ENCODE peak calls at places on chromosomes 5 and 9, in eight cellular contexts. C, E, L, B, I, U, V and W are unnamed samples. For H3K4me1, the result is how much of the 10 kb centered on the place peaks cover.

GRCh38 chr5:57783693-57784092 is 301.1 kb upstream of the ACTBL2 start:
- DNase-seq in C (no peak), E (peak), L (no peak), B (no peak), I (no peak), U (no peak), V (no peak), W (no peak)

GRCh38 chr9:112112941-112113399 is 62.1 kb downstream of the SUSD1 start:
- DNase-seq in C (no peak), E (peak), L (peak), B (peak), I (peak), U (no peak), V (no peak), W (peak)

GRCh38 chr9:131530546-131530929 is 525 bp downstream of the UCK1 start:
- DNase-seq in C (peak), E (peak), L (peak), B (peak), I (peak), U (peak), V (no peak), W (peak)

GRCh38 chr5:146409081-146409671 is 38.0 kb upstream of the TCERG1 start:
- DNase-seq in C (peak), E (peak), L (no peak), B (no peak), I (no peak), U (no peak), V (no peak), W (peak)

GRCh38 chr5:40754381-40755092 is 1.2 kb downstream of the TTC33 start:
- DNase-seq in C (peak), E (peak), L (no peak), B (no peak), I (no peak), U (peak), V (no peak), W (no peak)

GRCh38 chr5:122874179-122874875 is 28.9 kb downstream of the SNX24 start:
- DNase-seq in C (no peak), E (no peak), L (no peak), B (no peak), I (no peak), U (no peak), V (no peak), W (no peak)

GRCh38 chr9:80926611-80927010 is 762.7 kb downstream of the TLE1 start:
- DNase-seq in C (no peak), E (no peak), L (no peak), B (no peak), I (no peak), U (no peak), V (no peak), W (no peak)

GRCh38 chr9:131122158-131122557 is 3.2 kb upstream of the NUP214 start:
- DNase-seq in C (no peak), E (no peak), L (no peak), B (no peak), I (no peak), U (no peak), V (no peak), W (no peak)

GRCh38 chr9:385818-386398 is 171.2 kb downstream of the DOCK8 start:
- DNase-seq in C (peak), E (peak), L (peak), B (peak), I (peak), U (peak), V (no peak), W (peak)

DNA sequence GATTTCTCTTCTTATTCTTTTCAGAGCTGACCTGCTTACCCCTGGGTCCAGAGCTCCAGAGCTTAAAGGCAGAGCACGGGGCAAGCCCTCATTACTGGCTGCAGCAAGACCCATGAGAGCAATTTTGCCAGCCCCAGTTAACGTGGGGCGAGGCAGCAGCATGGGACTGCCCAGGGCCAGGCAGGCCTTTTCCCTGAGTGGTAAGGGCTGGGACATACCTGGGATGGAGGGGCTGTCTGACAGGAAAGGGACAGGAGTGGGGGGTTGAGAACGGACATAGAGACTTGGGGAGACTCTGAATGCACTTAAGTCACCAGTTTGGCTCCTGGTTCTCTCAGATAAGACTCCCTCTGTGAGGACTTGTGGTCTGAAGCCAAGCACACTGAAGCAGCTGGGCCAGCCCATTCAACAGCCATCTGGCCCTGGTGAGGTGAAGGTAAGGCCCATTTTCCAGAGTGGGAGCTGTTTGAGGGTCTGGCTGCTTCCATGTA is 26.2 kb downstream of the HMGXB3 start:
- DNase-seq in C (no peak), E (no peak), L (no peak), B (no peak), I (no peak), U (no peak), V (no peak), W (no peak)
- H3K4me1 ChIP-seq in C (under half), E (under half), L (under half), B (under half), I (under half), U (under half), V (under half), W (under half)

DNA sequence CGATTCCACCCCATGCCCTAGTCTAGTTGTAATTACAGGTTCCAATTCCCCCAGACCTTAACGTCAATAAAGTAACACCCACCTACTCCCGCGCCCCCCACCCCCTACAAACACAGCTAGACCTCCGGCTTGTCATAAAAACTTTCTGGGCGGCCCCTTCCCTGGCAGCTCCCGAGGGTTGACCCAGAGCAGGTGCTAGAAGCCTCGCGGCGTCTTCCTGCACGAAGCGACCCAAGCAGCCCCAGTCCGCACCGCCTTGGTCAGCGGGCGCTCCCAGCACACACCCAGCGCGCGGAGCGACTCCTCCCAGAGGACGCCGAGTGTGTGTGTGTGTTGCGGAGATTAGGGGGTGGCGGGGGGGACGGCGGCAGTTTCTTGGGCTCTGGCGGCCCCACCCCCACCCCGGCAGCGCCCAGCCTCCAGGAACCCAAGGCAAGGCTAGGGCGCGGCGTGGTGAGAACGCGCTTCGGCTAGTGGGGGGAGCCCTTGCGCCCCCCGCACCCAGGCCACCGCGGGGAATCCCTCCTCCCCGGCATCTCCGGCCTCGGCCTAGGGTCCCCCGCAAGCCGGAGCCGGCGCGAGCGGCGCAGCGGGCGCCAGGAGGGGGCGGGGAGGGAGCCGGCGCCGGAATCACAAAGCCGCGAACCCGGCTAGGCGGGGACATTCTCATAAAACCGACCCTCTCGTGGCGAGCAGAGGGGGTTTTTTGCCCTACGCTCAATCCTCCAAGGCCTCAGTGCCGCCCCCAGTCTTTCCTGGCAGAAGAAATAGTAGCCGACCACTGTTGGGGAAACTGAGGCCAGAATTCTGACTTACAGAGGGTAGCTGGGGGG is 2.2 kb downstream of the PCDH1 start:
- DNase-seq in C (no peak), E (peak), L (peak), B (peak), I (no peak), U (no peak), V (no peak), W (peak)
- TF ChIP-seq EZH2 in C (no peak), E (no peak), L (peak), B (no peak), I (peak), U (no peak), V (no peak), W (no peak)

GRCh38 chr5:64769856-64770255 is 1.1 kb downstream of the CWC27 start:
- DNase-seq in C (no peak), E (no peak), L (no peak), B (no peak), I (no peak), U (no peak), V (no peak), W (no peak)
- H3K27ac ChIP-seq in C (no peak), E (no peak), L (no peak), B (no peak), I (no peak), U (no peak), V (no peak), W (peak)

DNA sequence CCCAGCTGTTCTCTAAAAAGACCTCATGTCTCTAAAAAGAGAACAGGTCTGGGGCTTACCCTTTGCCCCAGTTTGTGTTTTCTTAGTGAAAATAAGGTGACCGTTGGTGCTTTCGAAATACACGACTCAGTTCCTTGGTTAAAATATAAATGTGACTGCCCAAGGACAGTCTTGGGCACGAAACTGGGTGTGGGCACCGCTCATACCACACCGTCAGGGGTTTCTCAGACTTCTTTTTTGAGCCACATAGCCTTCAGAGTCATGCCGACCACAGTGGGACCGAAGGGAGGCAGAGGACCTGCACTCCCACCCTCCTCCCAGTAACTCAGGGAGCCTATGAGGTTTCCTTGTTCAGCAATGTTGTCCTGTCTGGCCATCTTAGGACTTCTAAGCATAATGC is 6.5 kb downstream of the SNX18 start:
- DNase-seq in C (peak), E (no peak), L (no peak), B (no peak), I (no peak), U (peak), V (no peak), W (no peak)
- H3K4me1 ChIP-seq in C (under half), E (under half), L (under half), B (under half), I (under half), U (under half), V (under half), W (under half)

GRCh38 chr5:95379133-95379532 is 12.0 kb upstream of the FAM81B start:
- DNase-seq in C (no peak), E (no peak), L (no peak), B (no peak), I (no peak), U (no peak), V (no peak), W (no peak)
- TF ChIP-seq EZH2 in C (no peak), E (no peak), L (no peak), B (no peak), I (no peak), U (no peak), V (no peak), W (no peak)

DNA sequence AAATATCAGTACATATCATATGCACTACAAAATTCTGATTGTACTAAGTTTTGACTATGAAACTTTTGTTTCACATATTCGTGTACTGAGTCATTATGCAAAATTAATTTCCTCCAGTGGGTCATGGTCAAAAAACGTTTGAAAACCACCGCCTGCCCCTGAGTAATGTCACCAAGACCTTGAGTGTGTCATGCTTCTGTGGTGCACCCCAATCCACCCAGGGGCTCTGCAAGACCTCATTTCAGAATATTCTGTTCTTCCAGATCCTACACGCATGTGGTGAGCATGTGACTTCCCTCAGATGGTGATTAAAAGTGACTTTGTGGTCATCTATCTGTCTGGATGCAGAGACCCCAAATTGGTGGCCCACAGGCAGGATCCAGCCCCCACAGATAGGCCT is 31.0 kb downstream of the ABLIM3 start:
- DNase-seq in C (peak), E (peak), L (no peak), B (no peak), I (no peak), U (no peak), V (no peak), W (peak)
- H3K27ac ChIP-seq in C (peak), E (peak), L (no peak), B (no peak), I (no peak), U (no peak), V (no peak), W (no peak)

GRCh38 chr5:61347088-61347487 is 15.0 kb downstream of the ZSWIM6 start:
- DNase-seq in C (no peak), E (peak), L (no peak), B (no peak), I (peak), U (no peak), V (no peak), W (no peak)
- H3K4me1 ChIP-seq in C (under half), E (under half), L (under half), B (under half), I (half or more), U (under half), V (under half), W (under half)